ENCODE peak calls at places on chromosomes 16 and 17, in eight cellular contexts. One of them, this sample, is unnamed.

GRCh38 chr17:17225901-17226300 is 11.1 kb downstream of the FLCN start:
- DNase-seq in progenitor cell of endocrine pancreas: no peak
- DNase-seq in substantia nigra: no peak
- DNase-seq in stomach: no peak
- DNase-seq in NCI-H1436: no peak
- DNase-seq in colonic mucosa: no peak
- DNase-seq in NCI-H345: no peak
- DNase-seq in mucosa of gallbladder: no peak
- DNase-seq in this sample: no peak

GRCh38 chr17:67289174-67289876 is 44.3 kb upstream of the HELZ start:
- DNase-seq in progenitor cell of endocrine pancreas: no peak
- DNase-seq in substantia nigra: no peak
- DNase-seq in stomach: peak
- DNase-seq in NCI-H1436: no peak
- DNase-seq in colonic mucosa: peak
- DNase-seq in NCI-H345: no peak
- DNase-seq in mucosa of gallbladder: peak
- DNase-seq in this sample: no peak

GRCh38 chr17:58694826-58695225 is 2.4 kb downstream of the RAD51C start:
- DNase-seq in progenitor cell of endocrine pancreas: no peak
- DNase-seq in substantia nigra: no peak
- DNase-seq in stomach: no peak
- DNase-seq in NCI-H1436: no peak
- DNase-seq in colonic mucosa: no peak
- DNase-seq in NCI-H345: no peak
- DNase-seq in mucosa of gallbladder: no peak
- DNase-seq in this sample: no peak

GRCh38 chr16:70481929-70482536 is 27.6 kb downstream of the FCSK start:
- DNase-seq in progenitor cell of endocrine pancreas: no peak
- DNase-seq in substantia nigra: no peak
- DNase-seq in stomach: no peak
- DNase-seq in NCI-H1436: no peak
- DNase-seq in colonic mucosa: no peak
- DNase-seq in NCI-H345: no peak
- DNase-seq in mucosa of gallbladder: no peak
- DNase-seq in this sample: no peak

GRCh38 chr17:12737740-12738469 is 51.4 kb upstream of the ARHGAP44 start:
- DNase-seq in progenitor cell of endocrine pancreas: no peak
- DNase-seq in substantia nigra: no peak
- DNase-seq in stomach: no peak
- DNase-seq in NCI-H1436: no peak
- DNase-seq in colonic mucosa: no peak
- DNase-seq in NCI-H345: no peak
- DNase-seq in mucosa of gallbladder: no peak
- DNase-seq in this sample: no peak

GRCh38 chr17:81039854-81040758 is 5.2 kb downstream of the BAIAP2 start:
- DNase-seq in progenitor cell of endocrine pancreas: no peak
- DNase-seq in substantia nigra: no peak
- DNase-seq in stomach: no peak
- DNase-seq in NCI-H1436: no peak
- DNase-seq in colonic mucosa: no peak
- DNase-seq in NCI-H345: no peak
- DNase-seq in mucosa of gallbladder: no peak
- DNase-seq in this sample: peak

GRCh38 chr16:55418586-55418985 is 60.4 kb upstream of the MMP2 start:
- DNase-seq in progenitor cell of endocrine pancreas: peak
- DNase-seq in substantia nigra: no peak
- DNase-seq in stomach: no peak
- DNase-seq in NCI-H1436: no peak
- DNase-seq in colonic mucosa: no peak
- DNase-seq in NCI-H345: no peak
- DNase-seq in mucosa of gallbladder: peak
- DNase-seq in this sample: no peak

GRCh38 chr16:10009691-10010090 is 172.5 kb downstream of the GRIN2A start:
- DNase-seq in progenitor cell of endocrine pancreas: no peak
- DNase-seq in substantia nigra: no peak
- DNase-seq in stomach: no peak
- DNase-seq in NCI-H1436: no peak
- DNase-seq in colonic mucosa: no peak
- DNase-seq in NCI-H345: no peak
- DNase-seq in mucosa of gallbladder: no peak
- DNase-seq in this sample: no peak

GRCh38 chr17:57106107-57106835 is 21.2 kb downstream of the AKAP1 start:
- DNase-seq in progenitor cell of endocrine pancreas: peak
- DNase-seq in substantia nigra: no peak
- DNase-seq in stomach: no peak
- DNase-seq in NCI-H1436: no peak
- DNase-seq in colonic mucosa: no peak
- DNase-seq in NCI-H345: no peak
- DNase-seq in mucosa of gallbladder: no peak
- DNase-seq in this sample: peak

This sample was measured in H4.